ENCODE peak calls at places on chromosomes 7 and 10, in six cellular contexts. B is body of pancreas, T is Peyer's patch, Q is HFF-Myc, N is AG09319, P is fibroblast of villous mesenchyme. C is an unnamed sample.

GRCh38 chr7:151782598-151783448 is 94.1 kb downstream of the PRKAG2 start:
- DNase-seq in B (peak), T (peak), Q (no peak), N (peak), P (peak), C (peak)

GRCh38 chr10:29482591-29483421 is 152.0 kb downstream of the SVIL start:
- DNase-seq in B (no peak), T (no peak), Q (peak), N (no peak), P (peak), C (no peak)

GRCh38 chr7:148402159-148402558 is 188.4 kb upstream of the C7orf33 start:
- DNase-seq in B (no peak), T (no peak), Q (no peak), N (no peak), P (no peak), C (no peak)

GRCh38 chr10:125162181-125162906 is 2.0 kb upstream of the CTBP2 start:
- DNase-seq in B (no peak), T (no peak), Q (no peak), N (no peak), P (no peak), C (no peak)

GRCh38 chr7:100626530-100627237 is 14.3 kb downstream of the MOSPD3 start:
- DNase-seq in B (peak), T (peak), Q (no peak), N (peak), P (peak), C (peak)

GRCh38 chr10:52215745-52216361 is 98.2 kb upstream of the DKK1 start:
- DNase-seq in B (peak), T (no peak), Q (no peak), N (peak), P (peak), C (peak)

GRCh38 chr10:86979296-86979818 is 11.1 kb downstream of the ADIRF start:
- DNase-seq in B (no peak), T (no peak), Q (no peak), N (no peak), P (no peak), C (no peak)

GRCh38 chr7:157834501-157835143 is 497.8 kb downstream of the DNAJB6 start:
- DNase-seq in B (no peak), T (no peak), Q (no peak), N (no peak), P (no peak), C (no peak)

GRCh38 chr7:2647594-2648172 is 15.9 kb downstream of the TTYH3 start:
- DNase-seq in B (no peak), T (no peak), Q (no peak), N (no peak), P (no peak), C (no peak)

GRCh38 chr10:97422921-97423420 is 3.0 kb upstream of the PGAM1 start:
- DNase-seq in B (no peak), T (no peak), Q (peak), N (no peak), P (peak), C (no peak)

GRCh38 chr10:113331971-113332370 is 220.9 kb upstream of the HABP2 start:
- DNase-seq in B (no peak), T (no peak), Q (no peak), N (no peak), P (no peak), C (no peak)

GRCh38 chr10:7550038-7550437 is 116.7 kb downstream of the ITIH5 start:
- DNase-seq in B (no peak), T (no peak), Q (no peak), N (no peak), P (no peak), C (no peak)

GRCh38 chr10:71061472-71061871 is 150.9 kb upstream of the UNC5B start:
- DNase-seq in B (no peak), T (no peak), Q (no peak), N (no peak), P (no peak), C (no peak)

GRCh38 chr10:12041766-12042408 is 722 bp downstream of the UPF2 start:
- DNase-seq in B (peak), T (peak), Q (no peak), N (no peak), P (peak), C (peak)

GRCh38 chr7:133070562-133070961 is 11.3 kb downstream of the CHCHD3 start:
- DNase-seq in B (no peak), T (no peak), Q (no peak), N (no peak), P (no peak), C (no peak)

GRCh38 chr10:1366811-1367425 is 310.7 kb downstream of the WDR37 start:
- DNase-seq in B (no peak), T (no peak), Q (no peak), N (no peak), P (no peak), C (no peak)

GRCh38 chr10:114547466-114547865 is 110.6 kb downstream of the ABLIM1 start:
- DNase-seq in B (no peak), T (no peak), Q (no peak), N (no peak), P (no peak), C (no peak)

GRCh38 chr7:94284120-94284519 is 110.6 kb upstream of the COL1A2 start:
- DNase-seq in B (no peak), T (no peak), Q (no peak), N (no peak), P (peak), C (no peak)

GRCh38 chr7:158680754-158681153 is 23.9 kb downstream of the NCAPG2 start:
- DNase-seq in B (no peak), T (no peak), Q (no peak), N (no peak), P (no peak), C (no peak)

GRCh38 chr7:10924370-10924769 is 49.3 kb upstream of the PHF14 start:
- DNase-seq in B (no peak), T (no peak), Q (no peak), N (no peak), P (no peak), C (no peak)

GRCh38 chr7:71484381-71484780 is 352.4 kb downstream of the GALNT17 start:
- DNase-seq in B (no peak), T (no peak), Q (no peak), N (no peak), P (no peak), C (no peak)

GRCh38 chr10:67612577-67613537 is 83.1 kb downstream of the CTNNA3 start:
- DNase-seq in B (no peak), T (no peak), Q (no peak), N (no peak), P (peak), C (no peak)

GRCh38 chr10:5461201-5461585 is 38.2 kb downstream of the CALML5 start:
- DNase-seq in B (no peak), T (no peak), Q (no peak), N (no peak), P (no peak), C (no peak)

GRCh38 chr10:90862908-90863514 is 5.2 kb upstream of the HTR7 start:
- DNase-seq in B (no peak), T (no peak), Q (no peak), N (no peak), P (peak), C (peak)
- TF ChIP-seq CTCF in B (peak), T (peak), Q (peak), N (peak), P (peak), C (peak)

DNA sequence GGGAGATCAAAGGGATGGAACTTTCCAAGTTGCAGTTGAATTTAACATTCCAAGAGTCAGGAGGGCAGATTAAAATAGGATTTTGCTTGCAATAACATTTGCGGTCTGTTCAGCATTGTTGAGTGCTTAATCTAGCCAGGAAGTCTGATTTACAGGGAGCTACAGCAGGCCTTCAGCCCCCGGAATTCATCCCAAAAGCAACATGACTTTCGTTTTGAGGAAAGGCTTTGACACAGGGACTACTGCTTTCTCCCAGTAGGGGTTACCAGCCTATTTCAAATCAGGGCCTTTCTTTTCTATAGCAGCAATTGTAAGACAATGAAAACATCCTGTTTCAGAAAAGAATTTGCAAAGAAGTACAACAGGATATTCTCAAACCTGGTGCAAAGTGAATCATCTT is 279.7 kb upstream of the PITRM1 start:
- DNase-seq in B (no peak), T (no peak), Q (peak), N (peak), P (peak), C (no peak)
- TF ChIP-seq CTCF in B (no peak), T (no peak), Q (peak), N (peak), P (peak), C (no peak)

DNA sequence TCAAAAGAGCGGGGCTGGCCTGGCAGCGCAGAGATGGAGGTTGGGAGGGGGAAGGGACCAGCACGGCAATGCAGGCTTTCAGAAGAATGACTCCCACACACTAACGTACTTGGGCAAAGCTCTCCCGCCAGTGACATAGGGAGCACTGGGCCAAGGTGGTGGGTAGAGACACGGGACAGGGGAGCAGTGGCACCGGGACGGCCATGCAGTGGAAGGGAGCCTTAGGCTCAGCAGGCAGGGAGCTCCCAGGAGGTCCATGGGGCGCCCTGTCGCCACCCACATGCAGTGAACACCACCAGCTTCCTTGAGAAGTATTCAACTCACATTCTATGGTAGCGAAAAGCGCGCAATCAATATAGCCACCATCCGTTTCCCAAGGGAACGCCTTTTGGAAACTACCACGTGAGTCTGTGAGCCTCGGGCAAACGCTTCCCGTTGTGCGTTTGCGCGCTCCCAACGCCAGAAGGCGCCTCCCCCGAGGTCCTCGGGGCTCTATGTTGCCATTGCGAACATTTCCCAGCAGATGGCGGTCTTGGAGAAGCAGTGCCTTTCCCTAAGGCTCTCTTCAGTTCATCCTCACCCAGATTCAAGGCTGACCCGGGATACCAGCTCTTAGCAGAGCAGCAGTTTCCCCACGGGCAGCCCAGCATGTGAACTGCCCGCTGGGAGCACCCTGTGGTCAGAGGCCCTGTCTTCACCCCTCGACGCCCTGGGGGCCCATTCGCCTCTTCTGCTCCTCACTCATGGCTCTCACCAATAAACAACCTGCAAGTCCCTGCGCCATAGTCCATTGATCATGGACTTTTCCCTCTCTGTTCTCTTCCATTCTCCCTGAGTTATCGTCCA is 16.4 kb upstream of the OPALIN start:
- DNase-seq in B (peak), T (peak), Q (peak), N (peak), P (peak), C (peak)
- TF ChIP-seq CTCF in B (peak), T (peak), Q (peak), N (peak), P (peak), C (peak)

DNA sequence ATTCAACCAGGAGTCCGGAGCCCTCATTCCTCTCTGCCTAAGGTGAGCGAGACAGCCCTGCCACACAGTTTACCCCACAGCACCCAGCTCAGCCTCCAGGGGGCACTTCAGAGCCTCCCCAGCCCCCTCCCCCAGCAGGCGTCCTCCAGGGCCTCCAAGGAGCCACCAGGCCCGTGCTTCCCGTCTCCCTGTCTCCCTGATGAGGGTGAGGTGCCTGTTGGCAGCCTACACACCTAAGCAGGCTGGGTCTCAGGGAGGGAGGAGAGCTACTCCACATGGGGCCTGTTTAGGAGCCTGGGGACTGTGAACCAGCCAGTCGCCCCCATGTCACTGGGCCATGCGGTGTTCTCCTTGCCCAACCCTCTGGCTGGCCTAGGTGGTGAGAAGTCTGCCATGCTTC is 28.9 kb upstream of the TRIM8 start:
- DNase-seq in B (no peak), T (no peak), Q (no peak), N (no peak), P (peak), C (no peak)
- TF ChIP-seq CTCF in B (peak), T (no peak), Q (peak), N (peak), P (peak), C (peak)

DNA sequence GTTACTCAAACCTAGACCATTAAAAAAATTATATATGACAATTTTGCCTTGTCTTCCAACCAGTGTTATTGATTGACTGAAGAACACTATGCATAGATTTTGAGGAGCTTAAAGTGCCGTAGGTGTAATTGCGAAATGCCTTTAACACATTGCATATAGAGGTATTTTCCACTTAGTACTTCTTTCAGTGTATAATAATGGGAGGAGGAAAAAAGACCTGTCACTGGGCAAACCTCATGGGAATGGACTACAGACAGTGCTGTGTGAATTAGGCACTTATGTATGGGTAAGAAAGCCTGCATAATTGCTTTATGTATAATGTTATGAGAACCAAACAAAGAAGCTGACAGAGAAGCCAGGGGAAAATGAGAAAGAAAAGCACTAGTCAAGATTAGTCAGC is 12.4 kb upstream of the SCRN1 start:
- DNase-seq in B (no peak), T (no peak), Q (no peak), N (no peak), P (no peak), C (no peak)
- TF ChIP-seq CTCF in B (no peak), T (no peak), Q (no peak), N (no peak), P (no peak), C (no peak)

DNA sequence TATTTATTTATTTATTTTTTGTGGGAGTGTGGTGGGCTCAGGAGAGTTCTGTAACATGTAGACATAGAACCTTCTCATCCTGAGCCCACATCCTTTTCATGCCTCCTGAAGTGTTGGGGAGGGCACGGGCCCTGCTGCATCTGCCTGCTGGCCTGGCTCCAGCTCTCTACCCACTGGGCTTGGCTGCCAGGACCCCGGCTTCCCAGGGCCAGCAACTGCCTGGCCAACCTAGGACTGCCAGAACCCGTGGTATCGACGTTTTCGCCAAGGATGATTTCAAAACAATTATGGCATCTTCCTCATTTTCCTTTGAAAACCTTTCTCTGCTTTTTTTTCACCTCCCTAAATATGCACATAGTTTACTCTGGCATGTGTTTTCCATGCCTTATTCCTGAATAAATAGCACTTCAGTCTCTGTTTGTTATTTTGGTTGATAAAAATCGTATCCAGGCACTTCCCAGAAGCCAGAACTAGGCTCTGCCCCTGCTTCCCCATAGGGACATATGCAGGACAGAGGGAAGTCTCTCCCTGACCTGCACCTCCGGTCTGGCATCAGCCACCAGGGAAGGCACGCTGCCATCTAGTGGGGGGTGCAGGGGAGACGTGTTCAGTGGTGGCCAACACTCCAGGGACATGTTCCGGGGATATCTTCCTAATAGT is 31.0 kb upstream of the ANTXRL start:
- DNase-seq in B (peak), T (peak), Q (no peak), N (no peak), P (peak), C (peak)
- TF ChIP-seq CTCF in B (peak), T (peak), Q (peak), N (peak), P (peak), C (peak)

GRCh38 chr7:35246819-35247218 is 7.1 kb downstream of the TBX20 start:
- DNase-seq in B (no peak), T (no peak), Q (no peak), N (no peak), P (peak), C (no peak)

GRCh38 chr7:35241431-35241830 is 12.5 kb downstream of the TBX20 start:
- DNase-seq in B (no peak), T (no peak), Q (no peak), N (no peak), P (no peak), C (no peak)

DNA sequence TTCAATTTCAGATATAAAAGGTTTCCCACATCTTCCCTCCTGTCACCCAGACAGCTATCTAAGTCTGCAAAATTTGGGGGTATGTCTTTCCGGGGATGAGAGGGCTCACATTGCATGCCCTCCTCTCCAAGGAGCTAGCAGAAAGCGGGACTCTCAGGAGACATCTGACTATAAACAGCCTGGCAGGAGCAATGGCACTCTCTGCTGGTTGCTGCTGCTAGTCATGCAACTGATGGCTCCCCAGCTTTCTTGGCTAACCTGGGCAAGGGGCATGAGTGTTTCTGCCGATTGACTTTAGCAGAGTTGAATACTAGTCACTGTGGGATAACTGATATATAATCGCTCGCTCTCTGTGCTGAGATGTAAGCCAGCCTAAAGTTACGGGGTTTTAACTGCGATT is 12.0 kb downstream of the TBX20 start:
- DNase-seq in B (no peak), T (no peak), Q (no peak), N (no peak), P (no peak), C (no peak)
- TF ChIP-seq CTCF in B (no peak), T (no peak), Q (no peak), N (no peak), P (no peak), C (no peak)

GRCh38 chr7:41045556-41046123 is 657.2 kb downstream of the INHBA start:
- DNase-seq in B (peak), T (no peak), Q (no peak), N (no peak), P (no peak), C (peak)
- TF ChIP-seq CTCF in B (no peak), T (no peak), Q (no peak), N (no peak), P (no peak), C (peak)

DNA sequence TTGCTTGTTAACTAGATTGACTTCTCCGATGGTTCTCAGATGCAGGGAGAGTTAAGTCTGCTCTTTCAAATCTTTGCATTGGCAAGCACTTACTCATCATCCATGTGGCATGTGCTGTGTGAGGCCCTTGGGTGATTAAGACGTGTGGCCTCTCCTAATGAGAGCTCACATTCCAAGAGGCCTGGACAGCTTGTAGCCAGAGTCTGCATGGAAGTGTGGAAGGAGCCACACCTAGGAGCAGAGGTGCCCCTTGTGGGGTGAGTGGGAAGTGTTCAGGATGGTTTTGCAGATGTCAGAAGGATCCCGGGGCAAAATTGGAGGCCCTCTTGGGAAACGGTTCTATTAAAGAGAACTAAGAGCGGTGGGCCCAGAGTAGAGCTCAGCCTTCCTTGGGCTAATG is 225.9 kb downstream of the PAXIP1 start:
- DNase-seq in B (no peak), T (no peak), Q (no peak), N (no peak), P (no peak), C (no peak)
- TF ChIP-seq CTCF in B (no peak), T (no peak), Q (no peak), N (no peak), P (no peak), C (no peak)

GRCh38 chr10:63504145-63504881 is 16.9 kb upstream of the REEP3 start:
- DNase-seq in B (no peak), T (no peak), Q (no peak), N (no peak), P (no peak), C (peak)
- TF ChIP-seq CTCF in B (no peak), T (no peak), Q (no peak), N (no peak), P (no peak), C (no peak)

C was measured in Calu3.